ENCODE peak calls at places on chromosomes 11 and 22, in five cellular contexts. J is CD8-positive, alpha-beta memory T cell; N is A549; V is esophagus muscularis mucosa; D is right cardiac atrium. U is an unnamed sample.

GRCh38 chr22:32771761-32772160 is 29.7 kb upstream of the TIMP3 start:
- DNase-seq in J (no peak), N (no peak), V (no peak), D (no peak), U (no peak)

GRCh38 chr22:31142285-31142684 is 2.0 kb upstream of the PLA2G3 start:
- DNase-seq in J (no peak), N (no peak), V (no peak), D (no peak), U (no peak)

GRCh38 chr11:61555051-61555969 is 25.6 kb downstream of the SYT7 start:
- DNase-seq in J (no peak), N (peak), V (no peak), D (no peak), U (peak)

GRCh38 chr22:48840112-48840949 is 987.3 kb downstream of the BRD1 start:
- DNase-seq in J (peak), N (no peak), V (no peak), D (no peak), U (no peak)

GRCh38 chr22:21815357-21815756 is 52.1 kb downstream of the MAPK1 start:
- DNase-seq in J (no peak), N (no peak), V (no peak), D (no peak), U (no peak)

GRCh38 chr22:16932577-16932976 is 75.4 kb downstream of the GAB4 start:
- DNase-seq in J (no peak), N (no peak), V (no peak), D (no peak), U (no peak)

GRCh38 chr22:22558972-22559603 is at the start of gene PRAME:
- DNase-seq in J (peak), N (peak), V (no peak), D (peak), U (no peak)

GRCh38 chr11:17743808-17744119 is 9.2 kb downstream of the KCNC1 start:
- DNase-seq in J (no peak), N (no peak), V (no peak), D (peak), U (no peak)

GRCh38 chr22:24106385-24107381 is 74.6 kb upstream of the SUSD2 start:
- DNase-seq in J (peak), N (no peak), V (no peak), D (no peak), U (no peak)

GRCh38 chr11:59271247-59271755 is 58.6 kb upstream of the MPEG1 start:
- DNase-seq in J (no peak), N (no peak), V (no peak), D (no peak), U (no peak)

GRCh38 chr22:24060375-24060788 is 49.3 kb downstream of the CABIN1 start:
- DNase-seq in J (no peak), N (no peak), V (no peak), D (no peak), U (no peak)

GRCh38 chr11:47375020-47375419 is 3.3 kb downstream of the SPI1 start:
- DNase-seq in J (no peak), N (no peak), V (no peak), D (peak), U (no peak)

GRCh38 chr22:37675930-37676571 is 615 bp downstream of the LGALS1 start:
- DNase-seq in J (no peak), N (no peak), V (no peak), D (peak), U (no peak)

GRCh38 chr11:34132261-34132965 is 27.0 kb downstream of the NAT10 start:
- DNase-seq in J (no peak), N (no peak), V (no peak), D (no peak), U (no peak)

GRCh38 chr11:129023968-129024676 is 81.5 kb upstream of the TP53AIP1 start:
- DNase-seq in J (no peak), N (no peak), V (no peak), D (peak), U (no peak)

GRCh38 chr11:130042093-130042591 is 27.6 kb upstream of the APLP2 start:
- DNase-seq in J (no peak), N (peak), V (no peak), D (no peak), U (peak)

GRCh38 chr11:96943970-96944369 is 554.2 kb downstream of the JRKL start:
- DNase-seq in J (no peak), N (no peak), V (no peak), D (no peak), U (no peak)

GRCh38 chr11:12818333-12819015 is 144.3 kb downstream of the TEAD1 start:
- DNase-seq in J (no peak), N (no peak), V (no peak), D (no peak), U (no peak)

GRCh38 chr22:31378123-31378522 is 21.3 kb upstream of the DRG1 start:
- DNase-seq in J (no peak), N (no peak), V (no peak), D (no peak), U (no peak)

GRCh38 chr11:59214141-59214893 is 1.6 kb upstream of the MPEG1 start:
- DNase-seq in J (no peak), N (no peak), V (no peak), D (no peak), U (no peak)

GRCh38 chr11:108733479-108734116 is 68.7 kb downstream of the DDX10 start:
- DNase-seq in J (no peak), N (no peak), V (no peak), D (no peak), U (no peak)

GRCh38 chr11:118619444-118620205 is 12.2 kb downstream of the PHLDB1 start:
- DNase-seq in J (no peak), N (no peak), V (no peak), D (peak), U (peak)

GRCh38 chr22:42978453-42979103 is 36.4 kb downstream of the PACSIN2 start:
- DNase-seq in J (no peak), N (no peak), V (no peak), D (no peak), U (no peak)

GRCh38 chr11:63680842-63681207 is 475 bp upstream of the RTN3 start:
- DNase-seq in J (peak), N (no peak), V (no peak), D (peak), U (no peak)

GRCh38 chr22:35589071-35589735 is 27.9 kb downstream of the MB start:
- DNase-seq in J (no peak), N (peak), V (no peak), D (no peak), U (peak)

GRCh38 chr11:45663486-45664375 is 1.7 kb downstream of the CHST1 start:
- DNase-seq in J (no peak), N (no peak), V (no peak), D (peak), U (no peak)

GRCh38 chr11:45666648-45667642 is 1.5 kb upstream of the CHST1 start:
- DNase-seq in J (no peak), N (no peak), V (no peak), D (no peak), U (no peak)

GRCh38 chr11:45664376-45665205 is 831 bp downstream of the CHST1 start:
- DNase-seq in J (no peak), N (no peak), V (no peak), D (peak), U (no peak)

GRCh38 chr11:45665933-45666647 is 668 bp upstream of the CHST1 start:
- DNase-seq in J (no peak), N (no peak), V (no peak), D (peak), U (no peak)

GRCh38 chr11:45665206-45665932 is at the start of gene CHST1:
- DNase-seq in J (no peak), N (no peak), V (no peak), D (peak), U (peak)
- H3K4me3 ChIP-seq in J (no peak), N (peak), V (peak), D (peak), U (peak)

GRCh38 chr11:122721201-122721963 is 65.9 kb downstream of the UBASH3B start:
- DNase-seq in J (no peak), N (no peak), V (no peak), D (no peak), U (no peak)

GRCh38 chr11:122723576-122723975 is 68.1 kb downstream of the UBASH3B start:
- DNase-seq in J (no peak), N (no peak), V (no peak), D (no peak), U (no peak)

GRCh38 chr11:122721964-122722266 is 66.4 kb downstream of the UBASH3B start:
- DNase-seq in J (no peak), N (no peak), V (no peak), D (no peak), U (no peak)

GRCh38 chr11:122723106-122723505 is 67.6 kb downstream of the UBASH3B start:
- DNase-seq in J (no peak), N (no peak), V (no peak), D (no peak), U (no peak)

GRCh38 chr11:122720482-122720881 is 65.0 kb downstream of the UBASH3B start:
- DNase-seq in J (no peak), N (no peak), V (no peak), D (no peak), U (no peak)
- H3K4me3 ChIP-seq in J (no peak), N (no peak), V (no peak), D (no peak), U (no peak)

GRCh38 chr22:49847751-49848689 is 5.6 kb upstream of the ZBED4 start:
- DNase-seq in J (peak), N (no peak), V (no peak), D (peak), U (peak)
- H3K4me3 ChIP-seq in J (no peak), N (peak), V (peak), D (peak), U (peak)

DNA sequence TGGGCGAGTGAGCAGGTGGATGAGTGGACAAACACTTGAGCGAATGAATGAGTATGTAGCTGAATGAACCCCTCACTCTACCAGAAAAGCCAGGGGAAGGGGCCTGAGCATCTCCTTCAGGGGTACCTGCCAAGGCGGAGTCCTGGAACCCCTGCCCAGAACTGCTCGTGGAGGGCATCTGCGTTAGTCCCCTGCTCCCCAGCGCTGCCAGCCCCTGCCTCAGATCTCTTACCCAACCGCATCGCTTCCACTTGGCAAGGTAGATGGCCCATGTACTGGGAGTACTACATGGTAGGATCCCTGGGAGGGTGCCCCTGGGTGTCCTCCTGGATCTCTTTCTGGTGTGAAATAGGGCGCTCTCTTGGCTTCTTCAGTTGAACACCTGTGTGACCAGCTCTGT is 7.4 kb upstream of the ANO1 start:
- DNase-seq in J (no peak), N (no peak), V (no peak), D (no peak), U (no peak)
- H3K4me3 ChIP-seq in J (no peak), N (no peak), V (no peak), D (no peak), U (no peak)

DNA sequence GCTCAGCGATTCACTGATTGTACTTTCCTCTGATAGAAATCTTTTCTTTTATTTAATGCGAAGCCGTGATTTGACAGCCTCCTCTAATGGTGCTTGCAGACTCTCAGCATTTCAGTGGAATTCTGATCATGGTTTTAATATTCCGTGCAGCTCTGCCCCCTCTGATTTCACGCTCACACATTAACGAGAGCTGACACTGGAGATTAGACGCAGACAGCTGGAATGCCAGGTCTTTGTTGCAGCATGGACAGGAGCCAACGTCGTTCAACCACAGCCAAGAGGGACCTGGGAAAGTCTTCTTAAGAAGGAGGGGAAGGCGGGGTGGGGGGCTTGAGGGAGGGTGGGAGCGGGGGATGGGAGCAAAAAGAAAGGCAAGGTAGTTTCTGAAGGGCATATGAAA is 186.4 kb downstream of the BLID start:
- DNase-seq in J (no peak), N (no peak), V (peak), D (peak), U (no peak)
- H3K4me3 ChIP-seq in J (no peak), N (no peak), V (peak), D (peak), U (peak)

GRCh38 chr22:50627914-50628542 is at the start of gene ARSA:
- DNase-seq in J (peak), N (no peak), V (no peak), D (peak), U (peak)

GRCh38 chr22:50627452-50627913 is 469 bp downstream of the ARSA start:
- DNase-seq in J (peak), N (no peak), V (no peak), D (peak), U (no peak)

GRCh38 chr22:50626314-50626855 is 1.6 kb downstream of the ARSA start:
- DNase-seq in J (no peak), N (no peak), V (no peak), D (no peak), U (no peak)

GRCh38 chr22:50625568-50626313 is 2.2 kb downstream of the ARSA start:
- DNase-seq in J (no peak), N (no peak), V (no peak), D (no peak), U (peak)

DNA sequence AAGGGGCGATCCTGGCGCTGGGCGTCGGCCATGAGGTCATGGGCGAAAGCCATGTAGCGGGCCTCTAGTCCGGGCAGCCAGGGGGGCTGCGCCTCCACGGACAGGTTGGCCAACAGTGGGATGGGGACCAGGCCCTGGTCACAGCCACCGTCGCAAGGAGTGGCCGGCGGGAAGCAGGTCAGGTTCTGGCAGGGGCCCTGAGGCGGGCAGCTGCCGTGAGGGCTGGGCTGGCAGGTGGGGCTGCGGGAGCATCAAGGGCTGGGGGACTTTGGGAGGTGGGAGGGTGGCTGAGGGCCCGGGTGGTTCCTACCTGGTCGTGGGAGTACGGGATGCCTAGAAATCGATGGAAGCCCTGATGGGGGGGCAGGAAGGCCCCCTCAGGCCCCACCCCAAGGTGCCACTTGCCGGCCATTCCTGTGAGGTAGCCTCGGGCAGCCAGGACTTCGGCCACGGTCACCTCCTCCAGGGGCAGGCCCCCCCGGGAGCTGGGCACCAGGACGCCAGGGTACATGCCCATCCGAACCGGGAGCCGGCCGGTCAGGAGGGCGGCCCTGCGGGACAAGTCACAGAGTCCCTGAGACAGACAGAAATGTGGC is 998 bp downstream of the ARSA start:
- DNase-seq in J (peak), N (no peak), V (no peak), D (peak), U (peak)
- H3K4me3 ChIP-seq in J (peak), N (peak), V (peak), D (peak), U (peak)

DNA sequence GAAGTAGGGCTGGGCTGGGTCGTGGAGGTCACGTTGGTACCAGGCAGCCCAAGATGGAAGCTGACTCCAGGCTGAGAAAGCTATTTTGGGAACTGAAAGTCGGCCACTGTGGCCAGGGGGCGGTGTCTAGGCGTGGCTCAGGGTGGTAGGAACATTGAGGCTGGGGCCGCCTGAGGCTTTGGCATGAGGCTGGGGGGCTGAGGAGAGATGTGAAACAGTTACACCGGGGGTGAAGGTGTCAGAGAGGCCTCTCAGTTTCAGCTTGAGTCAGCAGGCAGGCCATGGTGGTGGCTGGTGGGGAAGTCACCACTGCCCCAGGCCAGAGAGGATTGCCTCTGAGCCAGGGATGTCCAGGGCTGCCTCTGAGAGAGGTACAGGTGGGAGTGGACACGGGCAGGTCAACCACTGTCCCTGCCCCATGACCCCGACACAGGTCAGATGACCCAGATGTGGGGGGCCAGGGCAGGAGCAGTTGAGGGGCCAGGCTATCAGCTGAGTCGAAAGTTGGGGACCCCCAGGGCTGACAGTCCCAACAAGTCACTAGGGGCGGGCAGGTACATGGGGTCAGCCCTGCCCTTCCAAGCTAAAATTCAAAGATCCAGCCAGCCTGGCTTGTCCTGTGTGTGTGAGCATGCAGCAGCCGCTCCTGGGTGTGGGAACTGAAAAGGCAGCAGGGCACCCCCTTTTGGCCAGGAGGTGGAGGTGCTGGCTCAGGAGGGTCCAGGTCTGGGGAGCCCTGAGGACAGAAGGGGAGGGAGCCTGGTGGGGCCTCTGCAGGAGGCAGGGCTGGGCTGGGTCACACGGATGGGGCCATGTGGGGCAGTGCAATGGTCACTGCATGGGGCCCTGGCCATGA is 7.2 kb downstream of the KCNK7 start:
- DNase-seq in J (peak), N (peak), V (no peak), D (peak), U (peak)
- H3K4me3 ChIP-seq in J (no peak), N (no peak), V (no peak), D (no peak), U (no peak)

DNA sequence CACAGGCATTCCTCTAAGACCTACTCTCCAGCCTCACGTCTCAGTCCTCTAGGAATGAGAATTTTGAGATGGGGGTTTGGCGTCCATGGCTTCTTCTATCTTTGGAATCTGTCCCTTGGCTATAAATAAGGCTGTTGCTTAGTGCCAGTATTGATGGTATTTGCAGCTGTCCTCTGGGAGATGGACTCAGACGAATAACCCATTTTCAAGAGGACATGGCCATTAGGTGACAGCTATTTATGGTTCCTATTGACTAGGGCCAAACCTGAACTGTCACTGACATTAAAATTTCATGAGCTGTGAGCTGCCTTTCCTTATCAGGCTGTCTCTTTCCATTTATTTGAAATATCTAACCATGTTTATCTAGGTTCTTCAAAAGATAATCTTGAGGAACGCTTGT is 92.7 kb downstream of the NAV2 start:
- DNase-seq in J (no peak), N (no peak), V (no peak), D (no peak), U (no peak)
- H3K4me3 ChIP-seq in J (no peak), N (no peak), V (no peak), D (no peak), U (no peak)

U was measured in upper lobe of left lung.